ENCODE peak calls at places on chromosomes 11 and 22, in eight cellular contexts. I is choroid plexus epithelial cell; A is HCEC 1CT; V is activated naive CD4-positive, alpha-beta T cell treated with anti-CD3 and anti-CD28 coated beads for 36 hours; S is stimulated activated CD8-positive, alpha-beta memory T cell treated with anti-CD3 and anti-CD28 coated beads, Interleukin-2, amount 100 ng/mL, for 48 hours; W is NCI-H1105 treated with DMSO at 0.1 percent for 48 hours; H is NCI-H1694; C is ACHN. L is an unnamed sample.

GRCh38 chr11:57213282-57214086 is 23.6 kb downstream of the APLNR start:
- DNase-seq in I (no peak), W (no peak), V (no peak), H (no peak), A (peak), S (no peak), C (no peak), L (no peak)

GRCh38 chr22:35684270-35684700 is 33.4 kb upstream of the APOL5 start:
- DNase-seq in C (peak), W (no peak), I (peak), V (no peak), A (peak), S (no peak), H (peak), L (no peak)

GRCh38 chr11:92837595-92837994 is 131.9 kb upstream of the MTNR1B start:
- DNase-seq in V (no peak), I (no peak), S (no peak), W (peak), C (no peak), A (no peak), H (no peak), L (no peak)

GRCh38 chr11:111370902-111371578 is 8.0 kb downstream of the POU2AF1 start:
- DNase-seq in H (no peak), S (no peak), I (no peak), A (no peak), W (no peak), V (peak), C (no peak), L (no peak)

GRCh38 chr11:134357545-134357839 is 25.7 kb downstream of the GLB1L2 start:
- DNase-seq in W (no peak), I (no peak), A (no peak), V (no peak), H (no peak), C (no peak), S (no peak), L (no peak)

GRCh38 chr11:119608201-119608600 is 120.8 kb downstream of the NECTIN1 start:
- DNase-seq in C (no peak), I (no peak), S (no peak), H (no peak), W (no peak), V (no peak), A (no peak), L (no peak)

GRCh38 chr11:69274531-69275016 is 19.4 kb upstream of the MYEOV start:
- DNase-seq in A (no peak), I (no peak), W (peak), S (no peak), H (no peak), C (no peak), V (no peak), L (no peak)

GRCh38 chr22:46931414-46931813 is 169.0 kb downstream of the TBC1D22A start:
- DNase-seq in H (no peak), I (peak), S (no peak), V (no peak), W (no peak), C (peak), A (peak), L (no peak)

GRCh38 chr11:118001494-118001971 is 15.3 kb downstream of the IL10RA start:
- DNase-seq in S (no peak), V (peak), C (no peak), H (no peak), W (no peak), A (no peak), I (no peak), L (no peak)

GRCh38 chr22:39932918-39933649 is 27.1 kb upstream of the TMA7B start:
- DNase-seq in W (no peak), A (peak), S (peak), H (no peak), I (peak), V (peak), C (peak), L (no peak)

GRCh38 chr11:112864715-112865114 is 96.5 kb upstream of the NCAM1 start:
- DNase-seq in A (no peak), W (no peak), V (no peak), H (no peak), I (no peak), C (no peak), S (no peak), L (no peak)

GRCh38 chr11:11146830-11147229 is 206.2 kb downstream of the CSNK2A3 start:
- DNase-seq in V (no peak), C (no peak), H (no peak), I (no peak), S (no peak), W (no peak), A (no peak), L (no peak)

GRCh38 chr22:38432264-38432663 is 22.7 kb downstream of the KCNJ4 start:
- DNase-seq in H (no peak), A (no peak), V (no peak), I (no peak), W (no peak), C (no peak), S (no peak), L (no peak)

GRCh38 chr11:68206211-68206610 is 6.9 kb downstream of the KMT5B start:
- DNase-seq in C (peak), H (peak), V (peak), I (peak), S (no peak), W (peak), A (peak), L (peak)

GRCh38 chr11:94888204-94888603 is 85.2 kb downstream of the CWC15 start:
- DNase-seq in C (no peak), V (no peak), I (no peak), S (no peak), W (no peak), A (no peak), H (no peak), L (no peak)

GRCh38 chr11:128205796-128206195 is 381.6 kb downstream of the ETS1 start:
- DNase-seq in C (no peak), A (no peak), V (peak), W (no peak), S (no peak), H (no peak), I (no peak), L (no peak)

GRCh38 chr11:7890417-7891179 is 40.5 kb downstream of the OR10A6 start:
- DNase-seq in C (no peak), H (no peak), W (no peak), S (no peak), V (no peak), A (no peak), I (no peak), L (no peak)

GRCh38 chr11:69312418-69313399 is 18.8 kb downstream of the MYEOV start:
- DNase-seq in V (no peak), S (no peak), A (no peak), W (no peak), I (no peak), C (no peak), H (no peak), L (no peak)

GRCh38 chr11:104843150-104843837 is 55.0 kb downstream of the CASP12 start:
- DNase-seq in C (no peak), H (no peak), V (no peak), W (no peak), A (no peak), I (no peak), S (no peak), L (no peak)

GRCh38 chr11:10942621-10943020 is 84.8 kb upstream of the ZBED5 start:
- DNase-seq in H (no peak), W (no peak), S (no peak), I (no peak), V (peak), C (no peak), A (peak), L (no peak)